ENCODE peak calls at places on chromosomes 11 and 22, in five cellular contexts. S, N, F, Y and D are unnamed samples.

GRCh38 chr11:36818410-36818809 is 220.4 kb upstream of the RAG2 start:
- DNase-seq in S (peak; percentile 11), F (peak; percentile 8), N (no peak), Y (peak; percentile 61), D (peak; percentile 22)

GRCh38 chr11:22558638-22559037 is 67.0 kb downstream of the FANCF start:
- DNase-seq in S (no peak), Y (no peak), F (no peak), N (no peak), D (no peak)

GRCh38 chr11:92782806-92783205 is 186.6 kb upstream of the MTNR1B start:
- DNase-seq in F (no peak), N (no peak), S (no peak), Y (no peak), D (no peak)

GRCh38 chr22:31039393-31039792 is 41.7 kb upstream of the SMTN start:
- DNase-seq in N (no peak), Y (no peak), S (no peak), F (peak; percentile 28), D (no peak)

GRCh38 chr11:125275905-125276634 is 111.5 kb downstream of the PKNOX2 start:
- DNase-seq in S (no peak), N (no peak), F (no peak), Y (no peak), D (no peak)

GRCh38 chr11:45145421-45146071 is 893 bp upstream of the PRDM11 start:
- DNase-seq in S (peak; percentile 26), Y (no peak), F (peak; percentile 34), N (no peak), D (no peak)

GRCh38 chr11:104547996-104548661 is 350.1 kb downstream of the CASP12 start:
- DNase-seq in N (no peak), F (no peak), Y (no peak), S (no peak), D (peak; percentile 5)

GRCh38 chr11:116342148-116342547 is 430.6 kb downstream of the BUD13 start:
- DNase-seq in F (no peak), N (no peak), Y (no peak), S (no peak), D (no peak)

GRCh38 chr11:45624095-45624494 is 41.3 kb downstream of the CHST1 start:
- DNase-seq in N (no peak), F (no peak), Y (no peak), S (no peak), D (no peak)

GRCh38 chr11:11243790-11244469 is 109.1 kb downstream of the CSNK2A3 start:
- DNase-seq in Y (peak; percentile 89), N (peak; percentile 4), S (peak; percentile 56), F (no peak), D (peak; percentile 47)

GRCh38 chr11:116736763-116737162 is 36.0 kb downstream of the BUD13 start:
- DNase-seq in S (no peak), Y (peak; percentile 43), N (no peak), F (no peak), D (peak; percentile 15)

GRCh38 chr11:6516865-6517264 is 19.8 kb downstream of the DNHD1 start:
- DNase-seq in N (no peak), Y (no peak), F (no peak), S (no peak), D (no peak)

GRCh38 chr11:2483426-2483825 is 38.6 kb downstream of the KCNQ1 start:
- DNase-seq in F (no peak), N (no peak), Y (no peak), S (no peak), D (no peak)

GRCh38 chr11:111878385-111878765 is 590 bp downstream of the FDXACB1 start:
- DNase-seq in S (no peak), F (no peak), N (no peak), Y (no peak), D (no peak)